ENCODE peak calls at places on chromosomes 7 and 10, in five cellular contexts. V is H1, D is K562, B is HepG2, X is GM12878. R is an unnamed sample.

GRCh38 chr10:132036887-132037675 is 28.7 kb upstream of the JAKMIP3 start:
- DNase-seq in V (peak), D (no peak), B (no peak), X (no peak), R (no peak)

GRCh38 chr7:121084748-121085336 is 96.3 kb downstream of the CPED1 start:
- DNase-seq in V (no peak), D (no peak), B (peak), X (no peak), R (peak)

GRCh38 chr10:115771755-115772154 is 501.3 kb downstream of the GFRA1 start:
- DNase-seq in V (no peak), D (no peak), B (no peak), X (no peak), R (no peak)

GRCh38 chr10:131901181-131901829 is 497 bp downstream of the PPP2R2D start:
- DNase-seq in V (no peak), D (peak), B (no peak), X (no peak), R (peak)

GRCh38 chr7:47502240-47502877 is 79.6 kb downstream of the TNS3 start:
- DNase-seq in V (no peak), D (no peak), B (no peak), X (no peak), R (no peak)

GRCh38 chr7:127158659-127159058 is 94.1 kb downstream of the GRM8 start:
- DNase-seq in V (no peak), D (peak), B (peak), X (no peak), R (no peak)

GRCh38 chr7:148929176-148929575 is 45.1 kb upstream of the EZH2 start:
- DNase-seq in V (no peak), D (no peak), B (peak), X (no peak), R (no peak)

GRCh38 chr7:7519528-7519927 is 16.1 kb downstream of the COL28A1 start:
- DNase-seq in V (no peak), D (no peak), B (no peak), X (no peak), R (no peak)

GRCh38 chr7:27723086-27723485 is 16.9 kb upstream of the TAX1BP1 start:
- DNase-seq in V (no peak), D (no peak), B (no peak), X (no peak), R (peak)

GRCh38 chr10:124401633-124402032 is 17.1 kb downstream of the OAT start:
- DNase-seq in V (no peak), D (no peak), B (no peak), X (no peak), R (no peak)

GRCh38 chr7:9921326-9921725 is 1052.3 kb upstream of the PHF14 start:
- DNase-seq in V (no peak), D (no peak), B (no peak), X (no peak), R (no peak)

GRCh38 chr10:112209534-112210200 is 26.1 kb upstream of the GPAM start:
- DNase-seq in V (no peak), D (no peak), B (no peak), X (no peak), R (peak)

GRCh38 chr10:71349401-71349800 is 30.3 kb downstream of the SLC29A3 start:
- DNase-seq in V (no peak), D (peak), B (no peak), X (no peak), R (no peak)

GRCh38 chr10:67256984-67257383 is 331.1 kb downstream of the LRRTM3 start:
- DNase-seq in V (no peak), D (no peak), B (no peak), X (no peak), R (no peak)

GRCh38 chr10:86401588-86402282 is 35.1 kb upstream of the GRID1 start:
- DNase-seq in V (no peak), D (no peak), B (no peak), X (no peak), R (peak)

GRCh38 chr7:131690446-131690845 is 134.0 kb upstream of the PODXL start:
- DNase-seq in V (no peak), D (no peak), B (no peak), X (no peak), R (no peak)

GRCh38 chr7:18693401-18693800 is 197.9 kb downstream of the HDAC9 start:
- DNase-seq in V (no peak), D (no peak), B (no peak), X (no peak), R (peak)

GRCh38 chr7:129169705-129170319 is 18.6 kb upstream of the SMO start:
- DNase-seq in V (no peak), D (peak), B (no peak), X (no peak), R (no peak)

GRCh38 chr7:125592331-125592730 is 662.7 kb upstream of the POT1 start:
- DNase-seq in V (no peak), D (no peak), B (no peak), X (no peak), R (no peak)

GRCh38 chr7:95101422-95101821 is 194.0 kb downstream of the PPP1R9A start:
- DNase-seq in V (no peak), D (no peak), B (no peak), X (no peak), R (no peak)

GRCh38 chr7:117219485-117219884 is 103.4 kb downstream of the WNT2 start:
- DNase-seq in V (no peak), D (no peak), B (no peak), X (no peak), R (no peak)

GRCh38 chr7:19665399-19666008 is 43.3 kb downstream of the POLR1F start:
- DNase-seq in V (no peak), D (peak), B (peak), X (no peak), R (peak)

GRCh38 chr10:89702121-89702480 is 711 bp downstream of the KIF20B start:
- DNase-seq in V (no peak), D (peak), B (peak), X (peak), R (peak)

GRCh38 chr10:13414855-13415254 is 66.8 kb upstream of the SEPHS1 start:
- DNase-seq in V (no peak), D (no peak), B (peak), X (no peak), R (peak)

GRCh38 chr10:3763852-3764625 is 21.0 kb downstream of the KLF6 start:
- DNase-seq in V (no peak), D (no peak), B (no peak), X (no peak), R (no peak)

GRCh38 chr10:24821986-24822385 is 98.3 kb upstream of the ARHGAP21 start:
- DNase-seq in V (no peak), D (no peak), B (peak), X (no peak), R (no peak)

DNA sequence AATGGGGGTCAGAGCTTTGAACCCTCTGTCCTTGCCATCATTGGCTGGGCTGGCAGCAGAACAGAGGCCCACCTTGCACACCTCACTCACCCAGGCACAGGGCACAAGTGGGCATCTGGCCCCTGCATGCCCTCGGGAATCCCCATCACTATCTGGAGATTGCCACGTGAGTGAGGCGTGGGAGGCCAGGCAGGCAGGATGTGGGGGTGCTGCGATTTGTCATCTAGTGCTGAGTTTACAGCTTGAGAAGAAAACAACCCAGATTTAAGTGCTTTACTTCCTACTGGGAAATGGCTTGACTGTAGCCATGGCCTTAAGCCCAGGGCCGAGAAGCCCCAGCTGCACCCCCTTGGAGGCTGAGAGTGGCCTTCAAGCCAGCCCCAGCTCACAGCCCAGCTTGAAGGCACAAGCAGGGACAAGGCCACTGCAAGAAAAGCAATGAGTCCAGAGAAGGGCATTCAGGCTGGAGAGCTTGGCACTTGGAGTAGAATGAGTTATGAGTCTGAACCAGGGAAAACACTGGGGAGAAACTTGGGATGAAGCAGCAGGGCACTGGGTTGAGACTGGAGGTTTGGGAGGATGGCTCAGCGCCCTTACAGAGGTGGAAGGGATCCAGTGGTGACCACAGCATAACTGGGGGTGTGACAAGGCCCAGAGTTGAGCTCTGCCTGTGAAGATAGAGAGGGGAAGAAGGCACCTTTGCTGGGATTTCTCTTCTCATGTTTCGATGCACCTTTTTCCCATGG is 123.0 kb downstream of the CXCL12 start:
- DNase-seq in V (no peak), D (no peak), B (no peak), X (peak), R (peak)
- TF ChIP-seq TAF1 in V (no peak), D (no peak), B (no peak), X (no peak), R (no peak)

GRCh38 chr7:135905355-135905754 is 71.8 kb downstream of the MTPN start:
- DNase-seq in V (no peak), D (no peak), B (no peak), X (no peak), R (no peak)
- TF ChIP-seq GABPA in V (no peak), D (no peak), B (no peak), X (no peak), R (no peak)

DNA sequence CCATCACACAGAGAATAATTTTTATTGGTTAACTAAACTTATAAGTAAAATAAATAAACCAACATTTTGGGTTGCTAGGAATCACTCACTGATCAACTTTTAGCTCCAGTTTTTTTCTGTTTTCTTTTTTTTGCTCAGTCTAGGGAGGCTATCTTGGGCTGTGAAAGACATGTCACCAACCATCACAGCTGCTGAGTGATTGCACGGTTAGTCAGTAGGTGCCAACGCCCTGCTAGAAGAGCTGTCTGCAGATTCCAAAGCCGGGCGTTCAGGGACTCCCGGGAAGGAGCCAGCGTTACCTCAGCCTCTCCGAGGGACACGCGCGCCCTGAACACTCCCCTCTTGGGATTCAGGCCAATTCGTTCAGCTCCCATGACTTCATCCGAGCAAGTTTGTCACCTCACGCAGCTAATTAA is 604 bp upstream of the STAM start:
- DNase-seq in V (no peak), D (peak), B (peak), X (no peak), R (peak)
- TF ChIP-seq TAF1 in V (no peak), D (no peak), B (no peak), X (no peak), R (no peak)

GRCh38 chr7:50687096-50687495 is 95.6 kb downstream of the GRB10 start:
- DNase-seq in V (no peak), D (no peak), B (no peak), X (no peak), R (no peak)

GRCh38 chr7:50690541-50691011 is 92.1 kb downstream of the GRB10 start:
- DNase-seq in V (no peak), D (no peak), B (no peak), X (no peak), R (no peak)

GRCh38 chr7:50685445-50686070 is 97.1 kb downstream of the GRB10 start:
- DNase-seq in V (no peak), D (no peak), B (no peak), X (no peak), R (no peak)

GRCh38 chr7:50684702-50685074 is 98.0 kb downstream of the GRB10 start:
- DNase-seq in V (no peak), D (no peak), B (no peak), X (no peak), R (no peak)

GRCh38 chr7:50687575-50688261 is 95.0 kb downstream of the GRB10 start:
- DNase-seq in V (no peak), D (no peak), B (no peak), X (no peak), R (no peak)
- TF ChIP-seq GABPA in V (no peak), D (no peak), B (no peak), X (no peak), R (no peak)